ENCODE peak calls at places on chromosomes 11 and 22, in four cellular contexts. D is nephron progenitor cell, C is ureter, G is amniotic epithelial cell. F is an unnamed sample.

GRCh38 chr11:36389811-36390210 is 93.7 kb downstream of the PRR5L start:
- DNase-seq in D (no peak), C (no peak), G (peak; percentile 15), F (no peak)

GRCh38 chr11:102577182-102577581 is 46.6 kb upstream of the MMP7 start:
- DNase-seq in D (no peak), C (no peak), G (peak; percentile 74), F (peak; percentile 23)

GRCh38 chr11:130606181-130606580 is 157.7 kb downstream of the ADAMTS15 start:
- DNase-seq in D (no peak), C (no peak), G (peak; percentile 51), F (no peak)

GRCh38 chr11:122441702-122442092 is 213.8 kb upstream of the UBASH3B start:
- DNase-seq in D (no peak), C (no peak), G (no peak), F (no peak)

GRCh38 chr11:73298233-73298632 is 9.8 kb upstream of the ARHGEF17 start:
- DNase-seq in D (no peak), C (no peak), G (no peak), F (no peak)

GRCh38 chr22:27965547-27965946 is 46.5 kb upstream of the PITPNB start:
- DNase-seq in D (no peak), C (no peak), G (no peak), F (no peak)

GRCh38 chr11:11937433-11937832 is 71.0 kb downstream of the DKK3 start:
- DNase-seq in D (no peak), C (no peak), G (peak; percentile 20), F (no peak)

GRCh38 chr11:60394666-60395343 is 1.5 kb upstream of the MS4A14 start:
- DNase-seq in D (no peak), C (no peak), G (no peak), F (no peak)

GRCh38 chr11:66885469-66886316 is 28.8 kb downstream of the LRFN4 start:
- DNase-seq in D (no peak), C (no peak), G (no peak), F (no peak)

GRCh38 chr11:8744423-8744822 is 61.8 kb downstream of the RPL27A start:
- DNase-seq in D (no peak), C (no peak), G (no peak), F (no peak)

GRCh38 chr11:130631119-130631518 is 182.7 kb downstream of the ADAMTS15 start:
- DNase-seq in D (no peak), C (no peak), G (peak; percentile 94), F (peak; percentile 75)

GRCh38 chr11:122882189-122882808 is at the start of gene JHY:
- DNase-seq in D (no peak), C (no peak), G (no peak), F (peak; percentile 6)

GRCh38 chr11:46240371-46240770 is 37.1 kb upstream of the CREB3L1 start:
- DNase-seq in D (no peak), C (no peak), G (no peak), F (peak; percentile 63)

GRCh38 chr11:19444231-19444630 is 203.5 kb upstream of the E2F8 start:
- DNase-seq in D (no peak), C (no peak), G (peak; percentile 54), F (peak; percentile 81)

GRCh38 chr11:94838027-94838610 is 70.0 kb downstream of the AMOTL1 start:
- DNase-seq in D (no peak), C (no peak), G (no peak), F (no peak)

GRCh38 chr22:30453731-30454510 is 17.9 kb downstream of the SEC14L3 start:
- DNase-seq in D (peak; percentile 18), C (no peak), G (peak; percentile 37), F (peak; percentile 31)

GRCh38 chr22:44341431-44342346 is 28.9 kb upstream of the SHISAL1 start:
- DNase-seq in D (no peak), C (no peak), G (peak; percentile 37), F (peak; percentile 76)